ENCODE peak calls at places on chromosomes 7 and 10, in eight cellular contexts. One of them, this sample, is unnamed.

GRCh38 chr7:41501466-41501865 is 201.4 kb downstream of the INHBA start:
- DNase-seq in SW480: no peak
- DNase-seq in mucosa of descending colon: no peak
- DNase-seq in iPS DF 6.9: no peak
- DNase-seq in BJ: no peak
- DNase-seq in HCEC 1CT: no peak
- DNase-seq in iris pigment epithelial cell: no peak
- DNase-seq in NCI-H446: no peak
- DNase-seq in this sample: no peak

GRCh38 chr10:96359616-96360015 is 814 bp upstream of the OPALIN start:
- DNase-seq in iPS DF 6.9: no peak
- DNase-seq in HCEC 1CT: no peak
- DNase-seq in iris pigment epithelial cell: no peak
- DNase-seq in NCI-H446: no peak
- DNase-seq in mucosa of descending colon: no peak
- DNase-seq in SW480: no peak
- DNase-seq in BJ: no peak
- DNase-seq in this sample: no peak

GRCh38 chr7:30331338-30331737 is 46.9 kb downstream of the ZNRF2 start:
- DNase-seq in HCEC 1CT: no peak
- DNase-seq in iPS DF 6.9: no peak
- DNase-seq in SW480: no peak
- DNase-seq in iris pigment epithelial cell: peak
- DNase-seq in mucosa of descending colon: no peak
- DNase-seq in NCI-H446: no peak
- DNase-seq in BJ: no peak
- DNase-seq in this sample: no peak

GRCh38 chr10:110610308-110610774 is 33.8 kb upstream of the RBM20 start:
- DNase-seq in BJ: no peak
- DNase-seq in iPS DF 6.9: peak
- DNase-seq in SW480: peak
- DNase-seq in HCEC 1CT: peak
- DNase-seq in NCI-H446: peak
- DNase-seq in mucosa of descending colon: peak
- DNase-seq in iris pigment epithelial cell: peak
- DNase-seq in this sample: peak

GRCh38 chr7:159065151-159065550 is 79.5 kb downstream of the VIPR2 start:
- DNase-seq in HCEC 1CT: no peak
- DNase-seq in iris pigment epithelial cell: no peak
- DNase-seq in BJ: no peak
- DNase-seq in NCI-H446: no peak
- DNase-seq in SW480: no peak
- DNase-seq in iPS DF 6.9: no peak
- DNase-seq in mucosa of descending colon: no peak
- DNase-seq in this sample: no peak

GRCh38 chr10:113178771-113179170 is 228.7 kb downstream of the TCF7L2 start:
- DNase-seq in mucosa of descending colon: no peak
- DNase-seq in iris pigment epithelial cell: no peak
- DNase-seq in NCI-H446: no peak
- DNase-seq in iPS DF 6.9: no peak
- DNase-seq in BJ: no peak
- DNase-seq in SW480: no peak
- DNase-seq in HCEC 1CT: no peak
- DNase-seq in this sample: no peak

GRCh38 chr10:4407783-4408182 is 418.2 kb upstream of the AKR1E2 start:
- DNase-seq in HCEC 1CT: peak
- DNase-seq in iPS DF 6.9: no peak
- DNase-seq in NCI-H446: no peak
- DNase-seq in SW480: peak
- DNase-seq in iris pigment epithelial cell: peak
- DNase-seq in mucosa of descending colon: no peak
- DNase-seq in BJ: no peak
- DNase-seq in this sample: no peak

GRCh38 chr7:159088016-159088865 is 56.4 kb downstream of the VIPR2 start:
- DNase-seq in iris pigment epithelial cell: no peak
- DNase-seq in mucosa of descending colon: no peak
- DNase-seq in HCEC 1CT: no peak
- DNase-seq in iPS DF 6.9: no peak
- DNase-seq in BJ: no peak
- DNase-seq in SW480: no peak
- DNase-seq in NCI-H446: no peak
- DNase-seq in this sample: no peak

GRCh38 chr7:44748042-44748947 is at the start of gene ZMIZ2:
- DNase-seq in iris pigment epithelial cell: peak
- DNase-seq in BJ: no peak
- DNase-seq in iPS DF 6.9: no peak
- DNase-seq in SW480: peak
- DNase-seq in mucosa of descending colon: peak
- DNase-seq in HCEC 1CT: peak
- DNase-seq in NCI-H446: peak
- DNase-seq in this sample: peak

GRCh38 chr7:41771717-41772116 is 68.8 kb upstream of the INHBA start:
- DNase-seq in iris pigment epithelial cell: no peak
- DNase-seq in NCI-H446: no peak
- DNase-seq in SW480: no peak
- DNase-seq in mucosa of descending colon: no peak
- DNase-seq in BJ: no peak
- DNase-seq in HCEC 1CT: no peak
- DNase-seq in iPS DF 6.9: peak
- DNase-seq in this sample: no peak

GRCh38 chr7:107961399-107961798 is 41.6 kb downstream of the LAMB1 start:
- DNase-seq in NCI-H446: no peak
- DNase-seq in SW480: no peak
- DNase-seq in BJ: no peak
- DNase-seq in iris pigment epithelial cell: no peak
- DNase-seq in mucosa of descending colon: no peak
- DNase-seq in HCEC 1CT: no peak
- DNase-seq in iPS DF 6.9: no peak
- DNase-seq in this sample: no peak

GRCh38 chr7:69768986-69769595 is 170.8 kb downstream of the AUTS2 start:
- DNase-seq in iPS DF 6.9: no peak
- DNase-seq in NCI-H446: no peak
- DNase-seq in HCEC 1CT: no peak
- DNase-seq in iris pigment epithelial cell: no peak
- DNase-seq in mucosa of descending colon: no peak
- DNase-seq in BJ: no peak
- DNase-seq in SW480: no peak
- DNase-seq in this sample: no peak

GRCh38 chr7:38628630-38629385 is 2.4 kb downstream of the AMPH start:
- DNase-seq in iPS DF 6.9: no peak
- DNase-seq in NCI-H446: no peak
- DNase-seq in SW480: no peak
- DNase-seq in BJ: peak
- DNase-seq in HCEC 1CT: peak
- DNase-seq in mucosa of descending colon: no peak
- DNase-seq in iris pigment epithelial cell: peak
- DNase-seq in this sample: no peak

GRCh38 chr7:149136118-149136517 is 10.0 kb upstream of the ZNF425 start:
- DNase-seq in BJ: no peak
- DNase-seq in iPS DF 6.9: no peak
- DNase-seq in mucosa of descending colon: no peak
- DNase-seq in NCI-H446: no peak
- DNase-seq in iris pigment epithelial cell: no peak
- DNase-seq in SW480: no peak
- DNase-seq in HCEC 1CT: no peak
- DNase-seq in this sample: no peak

GRCh38 chr7:130421685-130422084 is 19.1 kb downstream of the CEP41 start:
- DNase-seq in BJ: no peak
- DNase-seq in iPS DF 6.9: no peak
- DNase-seq in SW480: no peak
- DNase-seq in HCEC 1CT: peak
- DNase-seq in NCI-H446: no peak
- DNase-seq in iris pigment epithelial cell: peak
- DNase-seq in mucosa of descending colon: no peak
- DNase-seq in this sample: no peak

GRCh38 chr10:79980711-79981110 is 31.8 kb upstream of the SFTPD start:
- DNase-seq in SW480: no peak
- DNase-seq in iPS DF 6.9: no peak
- DNase-seq in HCEC 1CT: no peak
- DNase-seq in iris pigment epithelial cell: no peak
- DNase-seq in BJ: no peak
- DNase-seq in mucosa of descending colon: no peak
- DNase-seq in NCI-H446: no peak
- DNase-seq in this sample: no peak

GRCh38 chr10:6218692-6219493 is 16.2 kb downstream of the PFKFB3 start:
- DNase-seq in HCEC 1CT: no peak
- DNase-seq in SW480: no peak
- DNase-seq in iris pigment epithelial cell: peak
- DNase-seq in BJ: no peak
- DNase-seq in iPS DF 6.9: no peak
- DNase-seq in NCI-H446: no peak
- DNase-seq in mucosa of descending colon: no peak
- DNase-seq in this sample: no peak

GRCh38 chr7:118129037-118129436 is 54.9 kb upstream of the LSM8 start:
- DNase-seq in iPS DF 6.9: no peak
- DNase-seq in mucosa of descending colon: no peak
- DNase-seq in HCEC 1CT: no peak
- DNase-seq in NCI-H446: no peak
- DNase-seq in SW480: no peak
- DNase-seq in iris pigment epithelial cell: no peak
- DNase-seq in BJ: no peak
- DNase-seq in this sample: no peak

GRCh38 chr10:123621492-123621891 is 44.7 kb upstream of the GPR26 start:
- DNase-seq in mucosa of descending colon: no peak
- DNase-seq in SW480: no peak
- DNase-seq in NCI-H446: no peak
- DNase-seq in iPS DF 6.9: no peak
- DNase-seq in BJ: peak
- DNase-seq in iris pigment epithelial cell: no peak
- DNase-seq in HCEC 1CT: no peak
- DNase-seq in this sample: no peak

GRCh38 chr10:66783296-66783695 is 142.5 kb upstream of the LRRTM3 start:
- DNase-seq in HCEC 1CT: no peak
- DNase-seq in iris pigment epithelial cell: peak
- DNase-seq in iPS DF 6.9: no peak
- DNase-seq in BJ: no peak
- DNase-seq in NCI-H446: no peak
- DNase-seq in SW480: no peak
- DNase-seq in mucosa of descending colon: no peak
- DNase-seq in this sample: no peak

GRCh38 chr7:127706766-127707165 is 54.8 kb downstream of the SND1 start:
- DNase-seq in iPS DF 6.9: no peak
- DNase-seq in mucosa of descending colon: no peak
- DNase-seq in BJ: no peak
- DNase-seq in SW480: no peak
- DNase-seq in HCEC 1CT: no peak
- DNase-seq in iris pigment epithelial cell: no peak
- DNase-seq in NCI-H446: no peak
- DNase-seq in this sample: no peak

GRCh38 chr10:122329416-122329815 is 45.1 kb upstream of the PLEKHA1 start:
- DNase-seq in iPS DF 6.9: no peak
- DNase-seq in iris pigment epithelial cell: no peak
- DNase-seq in SW480: no peak
- DNase-seq in mucosa of descending colon: no peak
- DNase-seq in HCEC 1CT: no peak
- DNase-seq in BJ: no peak
- DNase-seq in NCI-H446: no peak
- DNase-seq in this sample: no peak

GRCh38 chr10:55668326-55668922 is 692.6 kb downstream of the ZWINT start:
- DNase-seq in iris pigment epithelial cell: no peak
- DNase-seq in BJ: no peak
- DNase-seq in mucosa of descending colon: no peak
- DNase-seq in NCI-H446: no peak
- DNase-seq in SW480: no peak
- DNase-seq in HCEC 1CT: no peak
- DNase-seq in iPS DF 6.9: peak
- DNase-seq in this sample: no peak

GRCh38 chr7:125059861-125060456 is 130.3 kb upstream of the POT1 start:
- DNase-seq in BJ: no peak
- DNase-seq in HCEC 1CT: peak
- DNase-seq in mucosa of descending colon: no peak
- DNase-seq in SW480: peak
- DNase-seq in iris pigment epithelial cell: peak
- DNase-seq in iPS DF 6.9: no peak
- DNase-seq in NCI-H446: peak
- DNase-seq in this sample: no peak

GRCh38 chr7:50798126-50798525 is 15.4 kb upstream of the GRB10 start:
- DNase-seq in NCI-H446: no peak
- DNase-seq in HCEC 1CT: no peak
- DNase-seq in iris pigment epithelial cell: no peak
- DNase-seq in BJ: no peak
- DNase-seq in SW480: no peak
- DNase-seq in iPS DF 6.9: no peak
- DNase-seq in mucosa of descending colon: no peak
- DNase-seq in this sample: no peak

GRCh38 chr7:30750574-30751256 is 1.2 kb upstream of the INMT start:
- DNase-seq in SW480: peak
- DNase-seq in NCI-H446: peak
- DNase-seq in mucosa of descending colon: peak
- DNase-seq in BJ: peak
- DNase-seq in HCEC 1CT: peak
- DNase-seq in iris pigment epithelial cell: peak
- DNase-seq in iPS DF 6.9: no peak
- DNase-seq in this sample: peak

GRCh38 chr7:5713124-5713912 is 68.1 kb downstream of the RNF216 start:
- DNase-seq in BJ: no peak
- DNase-seq in iPS DF 6.9: no peak
- DNase-seq in mucosa of descending colon: no peak
- DNase-seq in NCI-H446: no peak
- DNase-seq in SW480: peak
- DNase-seq in HCEC 1CT: no peak
- DNase-seq in iris pigment epithelial cell: no peak
- DNase-seq in this sample: no peak

GRCh38 chr10:11225935-11226334 is 208.3 kb downstream of the CELF2 start:
- DNase-seq in HCEC 1CT: no peak
- DNase-seq in iPS DF 6.9: no peak
- DNase-seq in iris pigment epithelial cell: no peak
- DNase-seq in SW480: peak
- DNase-seq in NCI-H446: no peak
- DNase-seq in mucosa of descending colon: peak
- DNase-seq in BJ: no peak
- DNase-seq in this sample: no peak

GRCh38 chr7:130234078-130234477 is 26.4 kb downstream of the SSMEM1 start:
- DNase-seq in iris pigment epithelial cell: no peak
- DNase-seq in iPS DF 6.9: no peak
- DNase-seq in HCEC 1CT: no peak
- DNase-seq in SW480: no peak
- DNase-seq in BJ: no peak
- DNase-seq in mucosa of descending colon: no peak
- DNase-seq in NCI-H446: no peak
- DNase-seq in this sample: no peak

GRCh38 chr10:80276335-80276734 is 13.1 kb downstream of the MAT1A start:
- DNase-seq in mucosa of descending colon: no peak
- DNase-seq in HCEC 1CT: no peak
- DNase-seq in iPS DF 6.9: no peak
- DNase-seq in SW480: no peak
- DNase-seq in BJ: no peak
- DNase-seq in iris pigment epithelial cell: no peak
- DNase-seq in NCI-H446: no peak
- DNase-seq in this sample: no peak

GRCh38 chr7:27616914-27617548 is 45.7 kb downstream of the HIBADH start:
- DNase-seq in mucosa of descending colon: no peak
- DNase-seq in NCI-H446: no peak
- DNase-seq in BJ: no peak
- DNase-seq in SW480: no peak
- DNase-seq in HCEC 1CT: no peak
- DNase-seq in iPS DF 6.9: no peak
- DNase-seq in iris pigment epithelial cell: peak
- DNase-seq in this sample: no peak